ENCODE peak calls at places on chromosome 16, in five cellular contexts. S is mucosa of descending colon; U is activated CD8-positive, alpha-beta memory T cell treated with anti-CD3 and anti-CD28 coated beads for 48 hours; T is A549; L is substantia nigra. B is an unnamed sample.

GRCh38 chr16:89052824-89053724 is 40.6 kb upstream of the ACSF3 start:
- DNase-seq in S (peak; percentile 90), U (no peak), T (peak; percentile 83), L (no peak), B (no peak)

GRCh38 chr16:88548985-88549384 is 21.2 kb upstream of the ZC3H18 start:
- DNase-seq in S (no peak), U (no peak), T (no peak), L (no peak), B (no peak)

GRCh38 chr16:82358601-82359221 is 188.7 kb upstream of the MPHOSPH6 start:
- DNase-seq in S (no peak), U (no peak), T (no peak), L (no peak), B (no peak)

GRCh38 chr16:68800257-68800875 is 43.0 kb upstream of the TANGO6 start:
- DNase-seq in S (no peak), U (no peak), T (peak; percentile 81), L (peak; percentile 31), B (peak; percentile 50)

GRCh38 chr16:83771306-83771942 is 36.4 kb upstream of the HSBP1 start:
- DNase-seq in S (no peak), U (no peak), T (no peak), L (peak; percentile 45), B (no peak)

GRCh38 chr16:3004781-3005284 is 7.9 kb upstream of the CLDN9 start:
- DNase-seq in S (peak; percentile 80), U (no peak), T (peak; percentile 36), L (no peak), B (no peak)

GRCh38 chr16:27703545-27703944 is 153.6 kb downstream of the KATNIP start:
- DNase-seq in S (no peak), U (no peak), T (no peak), L (no peak), B (no peak)

GRCh38 chr16:48499822-48500440 is 110.0 kb downstream of the N4BP1 start:
- DNase-seq in S (no peak), U (no peak), T (no peak), L (no peak), B (no peak)

GRCh38 chr16:35735403-35736251 is 2276.2 kb downstream of the TP53TG3F start:
- DNase-seq in S (peak; percentile 25), U (no peak), T (no peak), L (no peak), B (no peak)

GRCh38 chr16:79535130-79535529 is 65.4 kb downstream of the MAF start:
- DNase-seq in S (no peak), U (no peak), T (no peak), L (no peak), B (no peak)

GRCh38 chr16:7983671-7984070 is 606.6 kb downstream of the TMEM114 start:
- DNase-seq in S (no peak), U (no peak), T (no peak), L (no peak), B (no peak)

GRCh38 chr16:46638947-46639925 is 18.1 kb upstream of the SHCBP1 start:
- DNase-seq in S (no peak), U (no peak), T (no peak), L (no peak), B (no peak)

GRCh38 chr16:87790278-87791023 is 24.7 kb upstream of the KLHDC4 start:
- DNase-seq in S (no peak), U (no peak), T (peak; percentile 83), L (peak; percentile 11), B (no peak)

GRCh38 chr16:88424536-88425230 is 28.4 kb upstream of the ZFPM1 start:
- DNase-seq in S (no peak), U (no peak), T (no peak), L (peak; percentile 49), B (no peak)

GRCh38 chr16:13957197-13958078 is 37.5 kb downstream of the ERCC4 start:
- DNase-seq in S (peak; percentile 77), U (no peak), T (peak; percentile 76), L (peak; percentile 61), B (no peak)

B was measured in activated CD4-positive, alpha-beta memory T cell treated with anti-CD3 and anti-CD28 coated beads, Interleukin-2, amount 10 ng/mL, durations not matched to agents 7 days and 5 days.